ENCODE peak calls at places on chromosomes 16 and 17, in five cellular contexts. One of them, this sample, is unnamed. For H3K4me1, the result is how much of the 10 kb centered on the place peaks cover.

GRCh38 chr17:75535119-75535537 is 9.6 kb downstream of the LLGL2 start:
- DNase-seq in heart left ventricle: no peak
- DNase-seq in gastrocnemius medialis: no peak
- DNase-seq in esophagus muscularis mucosa: no peak
- DNase-seq in Peyer's patch: peak
- DNase-seq in this sample: no peak

GRCh38 chr16:273547-274421 is 2.0 kb downstream of the RGS11 start:
- DNase-seq in esophagus muscularis mucosa: no peak
- DNase-seq in gastrocnemius medialis: no peak
- DNase-seq in Peyer's patch: no peak
- DNase-seq in heart left ventricle: no peak
- DNase-seq in this sample: no peak

GRCh38 chr16:80027007-80027965 is 426.7 kb upstream of the MAF start:
- DNase-seq in heart left ventricle: peak
- DNase-seq in Peyer's patch: peak
- DNase-seq in esophagus muscularis mucosa: no peak
- DNase-seq in gastrocnemius medialis: peak
- DNase-seq in this sample: no peak

GRCh38 chr16:12187939-12188673 is 211.6 kb downstream of the SNX29 start:
- DNase-seq in gastrocnemius medialis: no peak
- DNase-seq in heart left ventricle: no peak
- DNase-seq in Peyer's patch: no peak
- DNase-seq in esophagus muscularis mucosa: no peak
- DNase-seq in this sample: no peak

GRCh38 chr17:40480501-40481003 is 20.9 kb downstream of the TNS4 start:
- DNase-seq in gastrocnemius medialis: no peak
- DNase-seq in heart left ventricle: no peak
- DNase-seq in esophagus muscularis mucosa: no peak
- DNase-seq in Peyer's patch: peak
- DNase-seq in this sample: no peak

GRCh38 chr17:42660692-42661345 is 1.7 kb downstream of the TUBG2 start:
- DNase-seq in esophagus muscularis mucosa: no peak
- DNase-seq in gastrocnemius medialis: no peak
- DNase-seq in heart left ventricle: no peak
- DNase-seq in Peyer's patch: no peak
- DNase-seq in this sample: no peak

GRCh38 chr17:28033972-28034714 is 8.3 kb upstream of the NLK start:
- DNase-seq in Peyer's patch: no peak
- DNase-seq in heart left ventricle: peak
- DNase-seq in gastrocnemius medialis: no peak
- DNase-seq in esophagus muscularis mucosa: no peak
- DNase-seq in this sample: no peak

GRCh38 chr16:50265716-50266336 is 525 bp upstream of the ADCY7 start:
- DNase-seq in heart left ventricle: no peak
- DNase-seq in gastrocnemius medialis: no peak
- DNase-seq in esophagus muscularis mucosa: no peak
- DNase-seq in Peyer's patch: no peak
- DNase-seq in this sample: no peak

GRCh38 chr16:84421081-84421937 is 53.0 kb downstream of the ATP2C2 start:
- DNase-seq in gastrocnemius medialis: no peak
- DNase-seq in esophagus muscularis mucosa: no peak
- DNase-seq in heart left ventricle: no peak
- DNase-seq in Peyer's patch: no peak
- DNase-seq in this sample: no peak

GRCh38 chr16:17768257-17768656 is 297.5 kb upstream of the XYLT1 start:
- DNase-seq in gastrocnemius medialis: no peak
- DNase-seq in Peyer's patch: no peak
- DNase-seq in esophagus muscularis mucosa: no peak
- DNase-seq in heart left ventricle: no peak
- DNase-seq in this sample: no peak

GRCh38 chr17:83133302-83134121 is 54.1 kb downstream of the METRNL start:
- DNase-seq in Peyer's patch: peak
- DNase-seq in gastrocnemius medialis: no peak
- DNase-seq in esophagus muscularis mucosa: no peak
- DNase-seq in heart left ventricle: peak
- DNase-seq in this sample: no peak

GRCh38 chr17:71522383-71522782 is 598.4 kb upstream of the SOX9 start:
- DNase-seq in heart left ventricle: no peak
- DNase-seq in gastrocnemius medialis: no peak
- DNase-seq in esophagus muscularis mucosa: no peak
- DNase-seq in Peyer's patch: no peak
- DNase-seq in this sample: no peak

GRCh38 chr16:31427441-31428276 is 501 bp downstream of the COX6A2 start:
- DNase-seq in heart left ventricle: peak
- DNase-seq in Peyer's patch: no peak
- DNase-seq in gastrocnemius medialis: peak
- DNase-seq in esophagus muscularis mucosa: no peak
- DNase-seq in this sample: no peak

GRCh38 chr16:30927789-30928378 is 4.5 kb downstream of the FBXL19 start:
- DNase-seq in Peyer's patch: no peak
- DNase-seq in heart left ventricle: peak
- DNase-seq in gastrocnemius medialis: peak
- DNase-seq in esophagus muscularis mucosa: no peak
- DNase-seq in this sample: no peak

GRCh38 chr16:17921357-17921978 is 415.1 kb downstream of the NPIPA8 start:
- DNase-seq in gastrocnemius medialis: no peak
- DNase-seq in Peyer's patch: peak
- DNase-seq in esophagus muscularis mucosa: no peak
- DNase-seq in heart left ventricle: no peak
- DNase-seq in this sample: no peak

GRCh38 chr16:78931267-78932060 is 669.1 kb downstream of the MAF start:
- DNase-seq in esophagus muscularis mucosa: no peak
- DNase-seq in gastrocnemius medialis: no peak
- DNase-seq in heart left ventricle: no peak
- DNase-seq in Peyer's patch: no peak
- DNase-seq in this sample: no peak

GRCh38 chr16:17225551-17225950 is 245.2 kb downstream of the XYLT1 start:
- DNase-seq in esophagus muscularis mucosa: no peak
- DNase-seq in Peyer's patch: no peak
- DNase-seq in heart left ventricle: no peak
- DNase-seq in gastrocnemius medialis: no peak
- DNase-seq in this sample: no peak

GRCh38 chr16:1057252-1057932 is 15.2 kb upstream of the SSTR5 start:
- DNase-seq in Peyer's patch: no peak
- DNase-seq in esophagus muscularis mucosa: no peak
- DNase-seq in heart left ventricle: no peak
- DNase-seq in gastrocnemius medialis: peak
- DNase-seq in this sample: no peak

GRCh38 chr16:10113248-10113647 is 69.0 kb downstream of the GRIN2A start:
- DNase-seq in esophagus muscularis mucosa: no peak
- DNase-seq in heart left ventricle: no peak
- DNase-seq in Peyer's patch: no peak
- DNase-seq in gastrocnemius medialis: no peak
- DNase-seq in this sample: no peak

GRCh38 chr16:71882505-71883192 is 1.3 kb downstream of the ZNF821 start:
- DNase-seq in esophagus muscularis mucosa: peak
- DNase-seq in gastrocnemius medialis: peak
- DNase-seq in heart left ventricle: peak
- DNase-seq in Peyer's patch: peak
- DNase-seq in this sample: no peak

GRCh38 chr17:9715503-9716016 is 70.2 kb downstream of the USP43 start:
- DNase-seq in gastrocnemius medialis: no peak
- DNase-seq in esophagus muscularis mucosa: no peak
- DNase-seq in Peyer's patch: no peak
- DNase-seq in heart left ventricle: no peak
- DNase-seq in this sample: no peak

GRCh38 chr16:70747703-70748631 is 53.0 kb downstream of the VAC14 start:
- DNase-seq in esophagus muscularis mucosa: no peak
- DNase-seq in Peyer's patch: no peak
- DNase-seq in heart left ventricle: no peak
- DNase-seq in gastrocnemius medialis: no peak
- DNase-seq in this sample: no peak

GRCh38 chr16:67242138-67242730 is 5.0 kb downstream of the FHOD1 start:
- DNase-seq in heart left ventricle: no peak
- DNase-seq in esophagus muscularis mucosa: no peak
- DNase-seq in gastrocnemius medialis: no peak
- DNase-seq in Peyer's patch: no peak
- DNase-seq in this sample: no peak

DNA sequence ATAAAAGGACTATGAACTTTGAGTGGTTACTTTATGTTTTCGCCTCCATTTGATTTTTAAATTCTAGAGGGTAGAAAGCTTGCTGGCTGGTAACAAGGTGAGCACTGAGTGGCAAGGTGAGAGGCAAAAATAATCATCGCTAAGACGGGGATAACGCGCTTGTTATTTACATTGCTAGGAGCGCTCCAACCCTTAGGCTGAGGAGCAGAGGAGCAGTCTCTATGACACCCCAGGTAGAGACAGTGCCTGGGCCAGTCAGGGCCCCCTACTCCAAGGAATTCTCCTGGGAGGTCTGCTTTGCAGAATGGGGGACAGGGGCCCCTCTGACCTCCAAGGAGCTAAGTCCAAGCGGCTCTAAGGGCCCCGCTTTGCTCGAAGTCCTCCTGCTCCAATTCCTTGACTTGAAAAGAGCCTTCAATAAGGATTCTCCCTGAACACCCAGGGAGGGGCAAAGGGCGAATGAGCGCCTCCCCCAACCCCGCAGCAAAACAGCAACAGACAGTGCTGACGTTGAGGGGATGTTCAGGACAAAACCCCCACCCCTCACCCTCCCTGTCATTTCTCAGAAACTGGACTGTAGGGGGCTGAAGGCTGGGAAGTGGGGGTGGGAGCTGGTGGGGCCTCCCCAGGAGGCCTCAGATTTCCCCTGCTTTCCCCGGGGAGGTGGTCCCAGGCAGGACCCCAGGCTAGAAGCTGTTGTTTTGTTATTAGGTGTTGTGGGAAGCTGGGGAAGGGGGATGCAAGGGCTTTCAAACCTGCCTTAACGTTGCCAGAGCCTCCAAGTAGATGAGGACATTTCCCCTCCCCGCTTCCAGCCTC is 10.2 kb upstream of the FOXF1 start:
- DNase-seq in Peyer's patch: no peak
- DNase-seq in heart left ventricle: no peak
- DNase-seq in esophagus muscularis mucosa: no peak
- DNase-seq in gastrocnemius medialis: no peak
- DNase-seq in this sample: no peak
- H3K4me1 ChIP-seq in Peyer's patch: under half
- H3K4me1 ChIP-seq in heart left ventricle: under half
- H3K4me1 ChIP-seq in esophagus muscularis mucosa: under half
- H3K4me1 ChIP-seq in gastrocnemius medialis: under half
- H3K4me1 ChIP-seq in this sample: under half

GRCh38 chr17:73192219-73192893 is 499 bp upstream of the COG1 start:
- DNase-seq in esophagus muscularis mucosa: no peak
- DNase-seq in Peyer's patch: peak
- DNase-seq in heart left ventricle: peak
- DNase-seq in gastrocnemius medialis: peak
- DNase-seq in this sample: no peak
- TF ChIP-seq POLR2A in esophagus muscularis mucosa: no peak
- TF ChIP-seq POLR2A in Peyer's patch: no peak
- TF ChIP-seq POLR2A in heart left ventricle: peak
- TF ChIP-seq POLR2A in gastrocnemius medialis: peak
- TF ChIP-seq POLR2A in this sample: no peak

GRCh38 chr16:2091722-2092620 is 43.7 kb downstream of the PKD1 start:
- DNase-seq in Peyer's patch: no peak
- DNase-seq in gastrocnemius medialis: no peak
- DNase-seq in heart left ventricle: no peak
- DNase-seq in esophagus muscularis mucosa: no peak
- DNase-seq in this sample: no peak
- H3K27ac ChIP-seq in Peyer's patch: peak
- H3K27ac ChIP-seq in gastrocnemius medialis: peak
- H3K27ac ChIP-seq in heart left ventricle: peak
- H3K27ac ChIP-seq in esophagus muscularis mucosa: peak
- H3K27ac ChIP-seq in this sample: peak

DNA sequence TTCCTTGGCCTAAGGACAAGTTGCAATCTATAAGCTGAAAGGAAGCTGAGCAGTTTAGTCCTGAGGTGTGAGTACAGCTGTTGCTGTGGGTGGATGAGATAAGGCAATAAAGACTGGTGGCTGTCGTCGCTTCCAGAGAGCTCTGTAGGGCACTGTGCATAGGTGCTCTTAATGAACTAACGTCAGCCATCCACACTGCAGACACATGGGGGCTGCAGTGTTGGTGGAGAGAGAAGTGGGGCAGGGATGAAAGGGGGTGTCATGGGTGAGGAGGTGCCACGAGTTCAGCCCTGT is 139.9 kb upstream of the IRX3 start:
- DNase-seq in Peyer's patch: no peak
- DNase-seq in heart left ventricle: no peak
- DNase-seq in gastrocnemius medialis: no peak
- DNase-seq in esophagus muscularis mucosa: no peak
- DNase-seq in this sample: no peak
- H3K4me1 ChIP-seq in Peyer's patch: under half
- H3K4me1 ChIP-seq in heart left ventricle: under half
- H3K4me1 ChIP-seq in gastrocnemius medialis: under half
- H3K4me1 ChIP-seq in esophagus muscularis mucosa: under half
- H3K4me1 ChIP-seq in this sample: under half

DNA sequence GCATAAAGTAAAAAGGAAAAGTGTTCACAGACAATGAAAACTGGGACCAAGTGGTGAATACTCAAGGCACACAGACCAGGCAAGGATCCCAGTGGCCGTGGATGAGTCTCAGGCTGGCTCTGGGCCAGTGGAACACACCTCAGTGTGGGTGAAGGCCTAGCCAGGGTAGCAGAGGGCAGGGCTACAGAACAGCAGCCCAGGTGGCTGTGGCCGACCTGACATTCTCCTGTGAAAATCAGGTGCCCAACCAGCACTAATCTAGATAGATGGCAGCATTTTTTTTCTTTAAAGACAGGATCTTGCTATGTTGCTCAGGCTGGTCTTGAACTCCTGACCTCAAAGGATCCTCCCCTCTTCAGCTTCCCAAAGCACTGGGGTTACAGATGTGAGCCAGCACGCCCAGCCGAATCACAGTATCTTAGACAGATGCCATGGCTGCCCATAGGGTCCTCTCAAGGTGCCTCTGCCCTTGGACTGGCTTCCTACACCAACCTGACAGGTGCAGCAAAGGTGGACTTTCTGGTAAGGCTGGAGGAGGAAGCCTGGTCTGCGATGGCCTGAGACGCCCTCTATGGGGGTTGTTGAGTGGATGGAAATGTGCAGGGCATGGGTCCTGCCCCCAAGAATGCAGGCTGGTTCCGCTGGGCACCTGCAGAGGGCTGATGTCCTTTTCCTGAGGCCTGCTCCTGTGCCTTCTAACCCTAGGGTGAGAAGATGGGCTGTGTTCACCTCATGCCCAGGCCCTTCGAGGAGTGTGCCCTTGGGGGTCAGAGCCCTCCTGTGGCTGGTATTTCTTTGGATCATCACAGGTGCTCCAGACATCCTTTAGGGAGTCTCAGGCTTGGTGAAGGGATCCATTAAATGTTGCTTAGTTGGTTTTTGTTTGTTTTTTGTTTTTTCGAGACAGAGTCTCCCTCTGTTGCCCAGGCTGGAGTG is 3.8 kb upstream of the P4HB start:
- DNase-seq in esophagus muscularis mucosa: no peak
- DNase-seq in gastrocnemius medialis: no peak
- DNase-seq in heart left ventricle: no peak
- DNase-seq in Peyer's patch: no peak
- DNase-seq in this sample: no peak
- TF ChIP-seq POLR2A in esophagus muscularis mucosa: no peak
- TF ChIP-seq POLR2A in gastrocnemius medialis: no peak
- TF ChIP-seq POLR2A in heart left ventricle: no peak
- TF ChIP-seq POLR2A in Peyer's patch: no peak
- TF ChIP-seq POLR2A in this sample: no peak

GRCh38 chr16:19196871-19197270 is 28.8 kb downstream of the SYT17 start:
- DNase-seq in Peyer's patch: no peak
- DNase-seq in gastrocnemius medialis: no peak
- DNase-seq in heart left ventricle: no peak
- DNase-seq in esophagus muscularis mucosa: no peak
- DNase-seq in this sample: no peak
- H3K27ac ChIP-seq in Peyer's patch: no peak
- H3K27ac ChIP-seq in gastrocnemius medialis: no peak
- H3K27ac ChIP-seq in heart left ventricle: no peak
- H3K27ac ChIP-seq in esophagus muscularis mucosa: no peak
- H3K27ac ChIP-seq in this sample: no peak

GRCh38 chr17:44541884-44542581 is 15.3 kb upstream of the FZD2 start:
- DNase-seq in gastrocnemius medialis: no peak
- DNase-seq in esophagus muscularis mucosa: no peak
- DNase-seq in Peyer's patch: no peak
- DNase-seq in heart left ventricle: no peak
- DNase-seq in this sample: no peak
- H3K4me1 ChIP-seq in gastrocnemius medialis: under half
- H3K4me1 ChIP-seq in esophagus muscularis mucosa: under half
- H3K4me1 ChIP-seq in Peyer's patch: under half
- H3K4me1 ChIP-seq in heart left ventricle: under half
- H3K4me1 ChIP-seq in this sample: under half

This sample was measured in esophagus squamous epithelium.